ENCODE peak calls at places on chromosomes 11 and 22, in four cellular contexts. I, Q, H and G are unnamed samples.

GRCh38 chr11:1854949-1855885 is 2.3 kb downstream of the LSP1 start:
- DNase-seq in I (no peak), Q (no peak), H (no peak), G (no peak)

GRCh38 chr11:7964261-7964660 is 986 bp downstream of the NLRP10 start:
- DNase-seq in I (no peak), Q (no peak), H (no peak), G (no peak)

GRCh38 chr22:41856484-41856883 is 23.6 kb downstream of the SREBF2 start:
- DNase-seq in I (no peak), Q (no peak), H (no peak), G (no peak)

GRCh38 chr11:2580444-2581050 is 119.2 kb downstream of the KCNQ1OT1 start:
- DNase-seq in I (no peak), Q (no peak), H (no peak), G (peak; percentile 20)

GRCh38 chr11:76626921-76627391 is 43.6 kb downstream of the LRRC32 start:
- DNase-seq in I (no peak), Q (peak; percentile 53), H (no peak), G (no peak)

GRCh38 chr11:131668867-131669780 is 298.7 kb downstream of the NTM start:
- DNase-seq in I (no peak), Q (peak; percentile 69), H (peak; percentile 75), G (no peak)

GRCh38 chr22:38316340-38317236 is 645 bp downstream of the CSNK1E start:
- DNase-seq in I (no peak), Q (peak; percentile 65), H (peak; percentile 86), G (peak; percentile 83)

GRCh38 chr11:35178067-35178805 is 39.3 kb downstream of the CD44 start:
- DNase-seq in I (no peak), Q (no peak), H (no peak), G (no peak)

GRCh38 chr11:78825531-78825930 is 250.9 kb upstream of the NARS2 start:
- DNase-seq in I (no peak), Q (no peak), H (peak; percentile 30), G (no peak)

GRCh38 chr22:42323971-42324370 is 53.5 kb upstream of the TCF20 start:
- DNase-seq in I (no peak), Q (no peak), H (no peak), G (no peak)

GRCh38 chr11:111063711-111064110 is 181.8 kb upstream of the POU2AF2 start:
- DNase-seq in I (no peak), Q (peak; percentile 40), H (peak; percentile 33), G (no peak)

GRCh38 chr11:75338516-75339218 is 12.8 kb downstream of the ARRB1 start:
- DNase-seq in I (no peak), Q (peak; percentile 74), H (peak; percentile 61), G (no peak)

GRCh38 chr11:46120711-46121327 is 435 bp downstream of the PHF21A start:
- DNase-seq in I (peak; percentile 70), Q (peak; percentile 77), H (peak; percentile 90), G (peak; percentile 58)

GRCh38 chr11:65562788-65563187 is 4.6 kb upstream of the LTBP3 start:
- DNase-seq in I (no peak), Q (no peak), H (no peak), G (no peak)

GRCh38 chr22:19707347-19708322 is 6.7 kb upstream of the SEPTIN5 start:
- DNase-seq in I (no peak), Q (no peak), H (no peak), G (peak; percentile 31)